ENCODE peak calls at places on chromosomes 12 and 14, in six cellular contexts. F is fibroblast of mammary gland, V is left ventricle myocardium inferior, L is mesendoderm, A is mesenchymal stem cell, N is esophagus muscularis mucosa. J is an unnamed sample.

GRCh38 chr12:79275631-79276030 is 411.1 kb downstream of the SYT1 start:
- DNase-seq in F (no peak), A (no peak), N (no peak), V (no peak), L (peak; percentile 9), J (no peak)

GRCh38 chr14:69528143-69528542 is 43.6 kb downstream of the PLEKHD1 start:
- DNase-seq in N (no peak), F (no peak), V (no peak), A (no peak), L (no peak), J (no peak)

GRCh38 chr14:100827751-100828447 is 2.0 kb downstream of the MEG3 start:
- DNase-seq in N (no peak), V (no peak), L (no peak), A (no peak), F (peak; percentile 74), J (peak; percentile 70)

GRCh38 chr14:43258396-43258795 is 1248.7 kb downstream of the FSCB start:
- DNase-seq in L (no peak), F (no peak), V (no peak), N (no peak), A (no peak), J (no peak)

GRCh38 chr14:56085471-56085870 is 32.7 kb upstream of the PELI2 start:
- DNase-seq in F (no peak), N (no peak), A (no peak), L (no peak), V (no peak), J (no peak)

GRCh38 chr14:85391892-85392291 is 138.1 kb upstream of the FLRT2 start:
- DNase-seq in L (no peak), V (no peak), N (no peak), A (no peak), F (no peak), J (no peak)

GRCh38 chr12:70487440-70487839 is 121.3 kb downstream of the KCNMB4 start:
- DNase-seq in V (no peak), L (no peak), N (no peak), A (no peak), F (no peak), J (no peak)

GRCh38 chr12:3489057-3489456 is 1.9 kb upstream of the PRMT8 start:
- DNase-seq in A (no peak), F (peak; percentile 50), N (no peak), V (no peak), L (no peak), J (no peak)

GRCh38 chr12:104859144-104859543 is 98.9 kb downstream of the SLC41A2 start:
- DNase-seq in L (no peak), F (peak; percentile 77), A (peak; percentile 70), V (no peak), N (no peak), J (no peak)

GRCh38 chr12:127126260-127126628 is 1140.7 kb upstream of the TMEM132C start:
- DNase-seq in N (no peak), A (no peak), L (no peak), V (no peak), F (no peak), J (no peak)

GRCh38 chr12:107684990-107685359 is 624 bp upstream of the PWP1 start:
- DNase-seq in N (no peak), V (no peak), F (peak; percentile 55), L (peak; percentile 83), A (peak; percentile 31), J (peak; percentile 61)

GRCh38 chr12:93050026-93050747 is 121.1 kb upstream of the EEA1 start:
- DNase-seq in V (no peak), L (peak; percentile 40), A (no peak), F (peak; percentile 46), N (no peak), J (no peak)

GRCh38 chr12:10967409-10967808 is 19.3 kb downstream of the TAS2R50 start:
- DNase-seq in V (no peak), L (no peak), F (peak; percentile 82), A (peak; percentile 69), N (no peak), J (no peak)

GRCh38 chr12:15732341-15733061 is 56.7 kb downstream of the EPS8 start:
- DNase-seq in A (peak; percentile 47), N (no peak), L (no peak), F (peak; percentile 87), V (no peak), J (no peak)

GRCh38 chr12:45273717-45274271 is 57.9 kb downstream of the ANO6 start:
- DNase-seq in N (no peak), V (no peak), F (peak; percentile 96), A (peak; percentile 92), L (peak; percentile 91), J (no peak)

GRCh38 chr14:19743256-19743655 is at the start of gene OR4Q3:
- DNase-seq in L (no peak), N (no peak), A (no peak), F (no peak), V (no peak), J (no peak)

GRCh38 chr14:31420013-31420318 is 384 bp downstream of the HEATR5A start:
- DNase-seq in A (no peak), L (no peak), F (no peak), V (peak; percentile 63), N (no peak), J (peak; percentile 26)

GRCh38 chr14:55382483-55382882 is 29.1 kb downstream of the ATG14 start:
- DNase-seq in L (peak; percentile 18), V (no peak), A (no peak), N (no peak), F (no peak), J (no peak)

GRCh38 chr14:85416771-85417170 is 113.2 kb upstream of the FLRT2 start:
- DNase-seq in F (peak; percentile 84), N (no peak), A (peak; percentile 83), V (no peak), L (no peak), J (peak; percentile 38)

GRCh38 chr12:116361404-116362223 is 84.1 kb upstream of the MED13L start:
- DNase-seq in L (no peak), V (no peak), F (no peak), N (no peak), A (no peak), J (no peak)

DNA sequence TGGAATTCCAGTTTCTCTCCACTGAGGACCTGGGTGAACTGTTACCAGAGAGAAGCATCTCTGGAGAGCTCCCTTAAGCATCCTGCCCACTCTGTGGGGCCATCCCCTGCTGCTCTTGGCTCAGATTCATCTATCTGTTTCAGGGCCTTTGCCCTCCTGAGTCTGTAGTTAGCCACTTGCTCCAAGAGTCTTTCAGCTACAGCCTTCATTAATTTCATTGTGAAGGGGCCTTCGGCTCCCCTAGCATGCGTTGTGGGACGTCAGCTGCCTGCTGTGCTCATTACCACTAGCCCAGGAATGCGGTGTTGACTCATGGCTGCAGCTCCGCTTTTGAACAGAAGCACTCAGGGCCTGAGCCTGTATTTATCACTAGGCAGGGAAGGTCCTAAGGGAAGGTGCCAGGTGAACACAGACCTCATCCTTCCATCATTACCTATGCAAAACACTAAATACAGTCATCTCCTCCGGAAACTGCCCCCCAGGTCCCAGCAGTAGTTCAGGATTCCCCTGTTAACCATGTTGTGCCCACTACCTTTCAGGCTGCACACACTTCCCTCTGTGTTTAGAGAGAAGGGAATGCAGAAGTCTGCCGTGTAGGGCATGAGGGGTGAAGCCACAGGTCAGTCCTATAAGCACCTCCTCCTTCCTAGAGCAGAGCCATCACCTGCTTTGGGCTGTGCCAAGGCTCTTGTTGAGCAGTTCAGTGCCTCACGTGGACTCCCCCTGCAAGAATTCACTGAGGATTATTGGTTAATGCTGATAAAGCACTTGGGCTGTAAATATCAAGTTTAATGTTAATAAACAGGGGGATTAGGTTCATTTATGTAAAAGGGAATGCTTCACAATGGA is 191.4 kb downstream of the CACNA1C start:
- DNase-seq in N (no peak), A (peak; percentile 94), F (peak; percentile 93), V (no peak), L (peak; percentile 93), J (no peak)
- H3K4me3 ChIP-seq in N (no peak overlapping the region), A (no peak overlapping the region), F (no peak overlapping the region), V (no peak overlapping the region), L (no peak overlapping the region), J (no peak overlapping the region)

GRCh38 chr14:60204843-60205774 is 39.9 kb upstream of the DHRS7 start:
- DNase-seq in F (no peak), N (no peak), V (no peak), L (no peak), A (no peak), J (no peak)
- H3K4me3 ChIP-seq in F (no peak overlapping the region), N (no peak overlapping the region), V (no peak overlapping the region), L (no peak overlapping the region), A (no peak overlapping the region), J (no peak overlapping the region)

DNA sequence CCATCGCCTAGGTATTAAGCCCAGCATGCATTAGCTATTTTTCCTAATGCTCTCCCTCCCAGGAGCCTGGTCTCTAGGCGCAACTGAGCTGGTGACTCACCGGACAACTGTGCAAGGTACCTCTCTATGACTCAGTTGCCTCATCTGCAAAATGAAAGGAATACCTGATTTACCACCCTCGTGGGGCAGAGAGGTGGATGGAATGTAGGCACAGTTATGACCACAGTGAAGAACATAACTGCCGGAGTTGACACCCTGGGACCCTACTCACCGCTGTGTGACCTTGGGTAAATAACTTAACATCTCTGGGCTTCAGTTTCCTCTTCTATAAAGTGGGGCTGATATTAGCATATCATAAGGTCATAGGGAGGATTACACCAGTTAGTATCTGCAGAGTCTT is 22.6 kb downstream of the BCL11B start:
- DNase-seq in N (no peak), L (no peak), F (no peak), V (no peak), A (no peak), J (no peak)
- H3K4me3 ChIP-seq in N (no peak overlapping the region), L (no peak overlapping the region), F (no peak overlapping the region), V (no peak overlapping the region), A (no peak overlapping the region), J (no peak overlapping the region)

GRCh38 chr14:75820761-75821160 is 159.7 kb downstream of the TTLL5 start:
- DNase-seq in L (no peak), V (no peak), N (no peak), A (no peak), F (no peak), J (no peak)

GRCh38 chr14:75821828-75822521 is 159.8 kb downstream of the TGFB3 start:
- DNase-seq in A (peak; percentile 56), N (no peak), V (no peak), F (peak; percentile 74), L (no peak), J (no peak)

GRCh38 chr14:75823334-75823733 is 158.5 kb downstream of the TGFB3 start:
- DNase-seq in N (no peak), A (no peak), V (no peak), F (peak; percentile 56), L (no peak), J (no peak)

GRCh38 chr14:75824328-75824727 is 157.5 kb downstream of the TGFB3 start:
- DNase-seq in L (no peak), V (no peak), A (no peak), N (no peak), F (no peak), J (no peak)

GRCh38 chr14:75822522-75823288 is 159.1 kb downstream of the TGFB3 start:
- DNase-seq in V (no peak), A (peak; percentile 71), N (no peak), L (no peak), F (peak; percentile 88), J (no peak)
- H3K4me3 ChIP-seq in V (no peak overlapping the region), A (peak overlapping the region; percentile 45), N (no peak overlapping the region), L (no peak overlapping the region), F (no peak overlapping the region), J (no peak overlapping the region)

DNA sequence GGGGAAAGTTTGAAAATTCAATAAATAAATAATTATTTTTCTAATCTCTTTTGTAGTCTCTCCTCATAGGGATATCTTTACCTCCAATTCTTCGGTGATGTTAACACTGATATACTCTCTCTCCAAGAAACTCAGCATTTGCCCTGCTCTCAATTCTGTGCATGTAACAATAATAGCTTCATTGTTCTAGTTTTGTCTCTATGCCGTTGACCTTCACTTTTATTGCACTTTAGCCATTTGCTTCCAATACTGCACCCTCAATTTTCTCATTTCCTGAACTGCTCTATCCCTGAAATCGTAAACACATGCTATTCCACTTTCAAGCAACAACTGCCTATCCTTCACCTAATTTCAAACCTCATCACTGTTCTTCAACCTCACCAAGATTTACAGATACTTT is 645.0 kb downstream of the C12orf50 start:
- DNase-seq in V (no peak), A (no peak), N (no peak), L (no peak), F (no peak), J (no peak)
- H3K4me3 ChIP-seq in V (no peak overlapping the region), A (no peak overlapping the region), N (no peak overlapping the region), L (no peak overlapping the region), F (no peak overlapping the region), J (no peak overlapping the region)